ENCODE peak calls at places on chromosome 3, in four cellular contexts. G, N, M and W are unnamed samples.

GRCh38 chr3:13276438-13277129 is 143.5 kb downstream of the NUP210 start:
- DNase-seq in G (no peak), N (no peak), M (no peak), W (no peak)

GRCh38 chr3:35707904-35708303 is 68.6 kb downstream of the ARPP21 start:
- DNase-seq in G (no peak), N (no peak), M (no peak), W (no peak)

GRCh38 chr3:143348486-143349327 is 229.1 kb downstream of the CHST2 start:
- DNase-seq in G (no peak), N (no peak), M (no peak), W (no peak)

GRCh38 chr3:140198242-140198641 is 263.3 kb downstream of the CLSTN2 start:
- DNase-seq in G (no peak), N (no peak), M (no peak), W (no peak)

GRCh38 chr3:50184242-50184978 is 7.0 kb upstream of the GNAT1 start:
- DNase-seq in G (no peak), N (no peak), M (no peak), W (no peak)

GRCh38 chr3:26484140-26484539 is 138.4 kb upstream of the LRRC3B start:
- DNase-seq in G (no peak), N (no peak), M (no peak), W (peak)

GRCh38 chr3:184332370-184333090 is 4.9 kb upstream of the FAM131A start:
- DNase-seq in G (peak), N (no peak), M (no peak), W (no peak)

GRCh38 chr3:25782938-25783660 is at the start of gene NGLY1:
- DNase-seq in G (peak), N (peak), M (peak), W (peak)

GRCh38 chr3:42652611-42653302 is 740 bp upstream of the ZBTB47 start:
- DNase-seq in G (peak), N (peak), M (no peak), W (peak)

GRCh38 chr3:111627092-111627491 is 31.9 kb upstream of the ZBED2 start:
- DNase-seq in G (no peak), N (no peak), M (no peak), W (no peak)

GRCh38 chr3:187533797-187534196 is 136.4 kb downstream of the SST start:
- DNase-seq in G (no peak), N (no peak), M (no peak), W (no peak)

GRCh38 chr3:71087109-71088018 is 496.2 kb downstream of the FOXP1 start:
- DNase-seq in G (no peak), N (no peak), M (no peak), W (no peak)

GRCh38 chr3:40120816-40121215 is 188.7 kb upstream of the EIF1B start:
- DNase-seq in G (peak), N (no peak), M (no peak), W (no peak)

GRCh38 chr3:118683636-118684035 is 351.0 kb downstream of the IGSF11 start:
- DNase-seq in G (no peak), N (no peak), M (no peak), W (no peak)

GRCh38 chr3:10483686-10484345 is 21.6 kb downstream of the ATP2B2 start:
- DNase-seq in G (no peak), N (no peak), M (no peak), W (no peak)

GRCh38 chr3:15051531-15051930 is 13.6 kb downstream of the MRPS25 start:
- DNase-seq in G (peak), N (no peak), M (peak), W (peak)

GRCh38 chr3:137081711-137082110 is 123.9 kb downstream of the IL20RB start:
- DNase-seq in G (no peak), N (no peak), M (no peak), W (no peak)

GRCh38 chr3:47984089-47984759 is 32.0 kb downstream of the MAP4 start:
- DNase-seq in G (peak), N (no peak), M (no peak), W (no peak)

GRCh38 chr3:30084971-30085403 is 521.4 kb upstream of the TGFBR2 start:
- DNase-seq in G (no peak), N (no peak), M (no peak), W (peak)